ENCODE peak calls at places on chromosome 17, in six cellular contexts. G, I, N, V, P and B are unnamed samples.

GRCh38 chr17:77837917-77838316 is 120.6 kb upstream of the TNRC6C start:
- DNase-seq in G (no peak), I (no peak), N (no peak), V (no peak), P (no peak), B (no peak)

GRCh38 chr17:42759982-42760651 is 910 bp upstream of the RAMP2 start:
- DNase-seq in G (no peak), I (no peak), N (no peak), V (no peak), P (no peak), B (no peak)

GRCh38 chr17:45240905-45241314 is 19.2 kb downstream of the FMNL1 start:
- DNase-seq in G (no peak), I (no peak), N (no peak), V (peak), P (peak), B (peak)

GRCh38 chr17:47995241-47995935 is 24.5 kb downstream of the CDK5RAP3 start:
- DNase-seq in G (no peak), I (no peak), N (no peak), V (no peak), P (no peak), B (no peak)

GRCh38 chr17:40461774-40462342 is 18.6 kb downstream of the IGFBP4 start:
- DNase-seq in G (peak), I (no peak), N (no peak), V (no peak), P (no peak), B (no peak)

GRCh38 chr17:28188841-28189263 is 130.1 kb upstream of the TMEM97 start:
- DNase-seq in G (no peak), I (peak), N (no peak), V (no peak), P (no peak), B (peak)

GRCh38 chr17:15483416-15483815 is 16.0 kb upstream of the CDRT4 start:
- DNase-seq in G (no peak), I (no peak), N (no peak), V (no peak), P (no peak), B (no peak)

GRCh38 chr17:7737601-7738000 is 20.1 kb downstream of the DNAH2 start:
- DNase-seq in G (no peak), I (no peak), N (no peak), V (no peak), P (no peak), B (no peak)

GRCh38 chr17:55622547-55622946 is 100.1 kb downstream of the TMEM100 start:
- DNase-seq in G (no peak), I (no peak), N (no peak), V (no peak), P (no peak), B (no peak)

GRCh38 chr17:73042809-73043685 is 49.4 kb downstream of the SLC39A11 start:
- DNase-seq in G (peak), I (peak), N (no peak), V (peak), P (no peak), B (no peak)

GRCh38 chr17:66522591-66523272 is 220.3 kb downstream of the PRKCA start:
- DNase-seq in G (no peak), I (peak), N (no peak), V (no peak), P (no peak), B (peak)

GRCh38 chr17:28475151-28475900 is 1.9 kb downstream of the SLC13A2 start:
- DNase-seq in G (no peak), I (no peak), N (no peak), V (no peak), P (no peak), B (no peak)